ENCODE peak calls at places on chromosome 1, in five cellular contexts. W is MCF 10A, D is fibroblast of mammary gland, B is lower leg skin, H is AG04450. L is an unnamed sample.
A peak's percentile ranks its signal among the peaks of the same experiment; 100 is the strongest.

GRCh38 chr1:235023197-235024044 is 105.2 kb downstream of the TOMM20 start:
- DNase-seq in W (no peak), D (no peak), B (peak; percentile 67), H (no peak), L (no peak)

GRCh38 chr1:204084247-204084772 is 11.4 kb downstream of the SOX13 start:
- DNase-seq in W (no peak), D (no peak), B (no peak), H (no peak), L (no peak)

GRCh38 chr1:201336711-201337450 is 40.6 kb downstream of the TNNT2 start:
- DNase-seq in W (no peak), D (no peak), B (no peak), H (no peak), L (no peak)

GRCh38 chr1:173330149-173330951 is 123.2 kb upstream of the TNFSF4 start:
- DNase-seq in W (peak; percentile 82), D (peak; percentile 90), B (no peak), H (no peak), L (no peak)

GRCh38 chr1:202058001-202058908 is 47.9 kb downstream of the ELF3 start:
- DNase-seq in W (peak; percentile 82), D (peak; percentile 61), B (no peak), H (no peak), L (no peak)

GRCh38 chr1:156848461-156849150 is 10.3 kb downstream of the INSRR start:
- DNase-seq in W (no peak), D (no peak), B (no peak), H (no peak), L (no peak)

GRCh38 chr1:90045853-90046563 is 51.1 kb downstream of the ZNF326 start:
- DNase-seq in W (peak; percentile 39), D (peak; percentile 16), B (no peak), H (no peak), L (no peak)

GRCh38 chr1:28411656-28412055 is 42.1 kb downstream of the PHACTR4 start:
- DNase-seq in W (no peak), D (no peak), B (no peak), H (no peak), L (no peak)

GRCh38 chr1:16083486-16083885 is 10.0 kb upstream of the FAM131C start:
- DNase-seq in W (no peak), D (no peak), B (no peak), H (no peak), L (no peak)
- TF ChIP-seq CTCF in W (no peak), D (no peak), B (no peak), H (no peak), L (no peak)

GRCh38 chr1:109923131-109923945 is 12.7 kb downstream of the CSF1 start:
- DNase-seq in W (no peak), D (no peak), B (no peak), H (no peak), L (no peak)
- TF ChIP-seq CTCF in W (peak; percentile 16), D (peak; percentile 50), B (no peak), H (peak; percentile 44), L (peak; percentile 67)

DNA sequence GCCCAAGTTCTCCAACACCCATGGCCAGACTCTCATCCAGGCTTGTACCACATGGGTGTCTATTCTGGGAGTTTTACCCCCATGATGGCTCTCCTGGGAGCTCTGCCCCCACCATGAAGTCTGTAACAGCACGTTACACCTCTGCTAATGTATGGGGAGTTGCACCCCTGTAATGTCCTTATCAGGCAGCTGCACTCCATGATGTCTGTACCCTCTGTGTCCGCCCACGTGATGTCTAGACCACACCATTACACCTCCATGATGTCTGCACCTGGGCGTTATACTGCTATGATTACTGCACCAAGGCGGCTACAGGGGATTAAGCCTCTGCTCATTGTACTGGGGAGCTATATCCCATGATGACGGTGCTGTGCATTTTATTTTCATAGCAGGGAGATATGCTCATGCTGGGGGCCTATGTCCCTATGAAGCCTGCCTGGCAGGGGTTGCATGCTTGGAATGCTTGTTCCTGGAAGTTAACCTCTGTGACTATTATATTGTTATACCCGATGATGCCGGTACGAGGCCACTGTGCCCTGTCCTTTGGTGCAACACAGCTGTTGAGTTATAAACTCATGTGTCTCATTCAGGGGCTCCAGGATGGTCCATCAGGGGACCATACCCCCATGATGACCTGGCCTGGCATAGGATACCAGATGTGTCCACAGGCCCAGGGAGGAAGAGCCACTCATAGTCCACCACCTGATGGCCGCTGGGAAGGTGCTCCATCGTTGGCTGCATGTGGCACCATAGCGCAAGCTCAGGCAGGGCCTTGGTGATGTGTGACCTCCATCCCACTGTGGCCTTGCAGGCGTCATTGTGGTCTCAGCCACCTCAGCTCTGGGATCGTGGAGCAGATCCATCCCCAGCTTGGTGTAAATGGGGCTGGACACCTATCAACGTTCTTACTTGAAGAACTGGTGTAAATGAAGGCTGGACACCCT is 12.1 kb downstream of the PTPRF start:
- DNase-seq in W (no peak), D (no peak), B (no peak), H (no peak), L (no peak)
- TF ChIP-seq CTCF in W (no peak), D (no peak), B (no peak), H (no peak), L (no peak)

DNA sequence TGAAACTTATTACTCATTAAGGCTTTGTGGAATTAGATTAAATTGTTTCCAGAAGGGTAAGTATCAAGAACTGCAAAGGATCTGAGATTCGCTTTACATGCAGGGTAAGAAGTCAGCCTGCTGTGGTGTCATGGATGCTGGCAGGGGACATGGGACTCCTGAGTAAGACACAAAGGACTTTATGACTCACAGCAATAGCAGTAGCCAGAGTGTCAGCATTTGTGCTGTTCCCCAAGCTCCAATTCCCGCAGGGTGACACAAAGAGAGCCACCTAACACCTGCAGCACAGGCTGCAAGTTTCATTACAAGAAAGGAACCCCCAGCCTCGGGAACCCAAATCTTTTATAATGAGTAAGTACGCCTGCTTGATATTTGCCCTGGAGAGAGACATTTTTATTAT is 298.1 kb upstream of the POU3F1 start:
- DNase-seq in W (no peak), D (no peak), B (peak; percentile 26), H (no peak), L (no peak)
- TF ChIP-seq CTCF in W (no peak), D (no peak), B (no peak), H (no peak), L (no peak)

DNA sequence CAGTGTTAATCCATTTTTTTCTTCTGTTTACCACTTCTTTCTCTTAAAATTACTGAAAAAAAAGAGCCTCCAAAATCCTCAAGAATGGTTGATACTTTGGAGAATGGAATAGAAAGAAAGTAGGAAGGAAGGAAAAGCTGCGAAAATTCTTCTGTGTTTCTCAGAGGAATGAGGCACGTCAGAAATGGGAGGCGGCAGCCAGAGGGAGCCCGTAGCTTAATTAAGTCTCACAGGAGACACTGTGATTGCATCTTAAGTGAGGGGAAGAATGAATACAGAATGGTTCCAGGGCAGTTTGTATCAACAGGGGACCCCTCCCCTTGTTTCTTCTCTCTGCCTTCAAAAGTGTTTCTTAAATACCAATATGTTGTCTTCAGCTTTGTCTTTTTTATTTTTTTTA is 1099.5 kb downstream of the PLA2G4A start:
- DNase-seq in W (peak; percentile 59), D (peak; percentile 16), B (no peak), H (no peak), L (no peak)
- TF ChIP-seq CTCF in W (peak; percentile 60), D (peak; percentile 29), B (no peak), H (peak; percentile 45), L (peak; percentile 80)

GRCh38 chr1:42479621-42480020 is 16.5 kb downstream of the CCDC30 start:
- DNase-seq in W (peak; percentile 16), D (peak; percentile 51), B (no peak), H (no peak), L (no peak)
- TF ChIP-seq CTCF in W (no peak), D (peak; percentile 21), B (no peak), H (peak; percentile 29), L (peak; percentile 9)

DNA sequence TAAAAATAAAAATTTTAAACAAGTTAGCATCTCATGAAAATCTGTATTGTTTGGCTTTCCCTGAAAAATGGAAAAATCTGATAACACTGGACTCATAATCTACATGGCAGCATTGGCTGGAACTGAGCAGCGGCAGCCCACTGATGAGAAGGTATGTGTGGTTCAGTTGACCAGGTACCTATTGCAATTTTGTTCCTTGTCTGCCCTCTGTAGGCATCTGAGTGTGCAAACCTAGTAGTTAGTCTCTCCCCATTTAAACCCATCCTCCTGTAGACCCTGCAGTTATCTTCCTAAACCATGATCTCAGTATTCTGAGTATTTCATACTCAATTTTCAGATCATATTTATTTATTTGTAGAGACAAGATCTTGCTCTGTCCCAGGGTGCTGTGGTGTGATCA is 59.4 kb upstream of the SERBP1 start:
- DNase-seq in W (peak; percentile 38), D (peak; percentile 16), B (no peak), H (no peak), L (no peak)
- TF ChIP-seq CTCF in W (no peak), D (peak; percentile 12), B (no peak), H (peak; percentile 36), L (peak; percentile 52)

GRCh38 chr1:26190373-26190987 is at the start of gene CATSPER4:
- DNase-seq in W (peak; percentile 17), D (peak; percentile 19), B (no peak), H (no peak), L (no peak)
- TF ChIP-seq CTCF in W (no peak), D (peak; percentile 18), B (no peak), H (peak; percentile 32), L (peak; percentile 34)